ENCODE peak calls at places on chromosomes 1 and 21, in nine cellular contexts. R is occipital lobe; H is nephron progenitor cell; C is EL; O is cerebellar cortex; S is GM03348; L is activated CD4-positive, alpha-beta T cell treated with anti-CD3 and anti-CD28 coated beads, Interleukin-2, amount 50 U/mL, for 1 hour; Y is NCI-H1694; U is Caki2. P is an unnamed sample.

GRCh38 chr21:33266784-33267135 is 593 bp downstream of the IL10RB start:
- DNase-seq in R (no peak), H (no peak), C (no peak), O (no peak), S (peak; percentile 48), L (peak; percentile 15), Y (no peak), U (no peak), P (no peak)

GRCh38 chr1:185536165-185536920 is 197.8 kb upstream of the HMCN1 start:
- DNase-seq in R (no peak), H (no peak), C (no peak), O (no peak), S (no peak), L (no peak), Y (no peak), U (no peak), P (no peak)

GRCh38 chr1:51088474-51088873 is 13.6 kb upstream of the C1orf185 start:
- DNase-seq in R (no peak), H (no peak), C (peak; percentile 8), O (no peak), S (no peak), L (no peak), Y (no peak), U (no peak), P (no peak)

GRCh38 chr1:227445092-227445674 is 118.2 kb upstream of the ZNF678 start:
- DNase-seq in R (no peak), H (no peak), C (no peak), O (no peak), S (no peak), L (no peak), Y (no peak), U (no peak), P (no peak)

GRCh38 chr1:100989306-100990077 is 36.1 kb downstream of the DPH5 start:
- DNase-seq in R (no peak), H (no peak), C (peak; percentile 85), O (no peak), S (peak; percentile 66), L (no peak), Y (no peak), U (no peak), P (no peak)

GRCh38 chr1:157652859-157653493 is 47.6 kb downstream of the FCRL3 start:
- DNase-seq in R (no peak), H (no peak), C (no peak), O (no peak), S (no peak), L (no peak), Y (no peak), U (no peak), P (no peak)

GRCh38 chr21:32975811-32976507 is 49.8 kb upstream of the OLIG2 start:
- DNase-seq in R (no peak), H (no peak), C (no peak), O (no peak), S (no peak), L (no peak), Y (no peak), U (no peak), P (no peak)

GRCh38 chr1:232764458-232765231 is 40.6 kb upstream of the MAP10 start:
- DNase-seq in R (no peak), H (no peak), C (no peak), O (no peak), S (no peak), L (no peak), Y (peak; percentile 56), U (peak; percentile 40), P (no peak)

GRCh38 chr1:76138217-76138616 is 63.7 kb downstream of the ST6GALNAC3 start:
- DNase-seq in R (no peak), H (no peak), C (no peak), O (no peak), S (no peak), L (no peak), Y (no peak), U (no peak), P (no peak)

GRCh38 chr21:41662161-41662560 is 104.7 kb downstream of the RIPK4 start:
- DNase-seq in R (no peak), H (no peak), C (no peak), O (no peak), S (no peak), L (no peak), Y (no peak), U (no peak), P (no peak)

GRCh38 chr1:165697881-165698842 is at the start of gene ALDH9A1:
- DNase-seq in R (peak; percentile 78), H (peak; percentile 95), C (peak; percentile 95), O (peak; percentile 93), S (peak; percentile 97), L (peak; percentile 82), Y (peak; percentile 81), U (peak; percentile 79), P (peak; percentile 77)

GRCh38 chr1:110243581-110243980 is 33.5 kb downstream of the KCNC4 start:
- DNase-seq in R (no peak), H (peak; percentile 22), C (no peak), O (no peak), S (no peak), L (no peak), Y (peak; percentile 20), U (no peak), P (no peak)

GRCh38 chr1:232499151-232499550 is 130.8 kb downstream of the SIPA1L2 start:
- DNase-seq in R (no peak), H (no peak), C (no peak), O (no peak), S (no peak), L (no peak), Y (no peak), U (no peak), P (no peak)

GRCh38 chr1:173193639-173194038 is 13.5 kb downstream of the TNFSF4 start:
- DNase-seq in R (no peak), H (no peak), C (peak; percentile 83), O (no peak), S (peak; percentile 51), L (no peak), Y (no peak), U (no peak), P (no peak)

GRCh38 chr21:32727728-32728454 is at the start of gene SYNJ1:
- DNase-seq in R (peak; percentile 94), H (peak; percentile 96), C (peak; percentile 96), O (peak; percentile 96), S (peak; percentile 98), L (peak; percentile 91), Y (peak; percentile 84), U (peak; percentile 96), P (peak; percentile 86)

GRCh38 chr1:84073266-84073665 is 70.8 kb upstream of the PRKACB start:
- DNase-seq in R (no peak), H (no peak), C (peak; percentile 77), O (no peak), S (peak; percentile 10), L (no peak), Y (no peak), U (no peak), P (no peak)

GRCh38 chr21:44805226-44805625 is 3.6 kb upstream of the UBE2G2 start:
- DNase-seq in R (no peak), H (no peak), C (no peak), O (no peak), S (no peak), L (no peak), Y (no peak), U (no peak), P (no peak)

GRCh38 chr21:18244721-18245486 is at the start of gene CHODL:
- DNase-seq in R (no peak), H (peak; percentile 57), C (no peak), O (no peak), S (no peak), L (no peak), Y (no peak), U (no peak), P (no peak)

GRCh38 chr1:161884475-161884874 is 118.4 kb downstream of the ATF6 start:
- DNase-seq in R (no peak), H (no peak), C (no peak), O (no peak), S (no peak), L (no peak), Y (no peak), U (no peak), P (no peak)

GRCh38 chr1:116956378-116956777 is 45.2 kb upstream of the CD101 start:
- DNase-seq in R (no peak), H (no peak), C (no peak), O (no peak), S (no peak), L (no peak), Y (no peak), U (no peak), P (no peak)

GRCh38 chr1:107277022-107277421 is 136.2 kb downstream of the NTNG1 start:
- DNase-seq in R (no peak), H (peak; percentile 49), C (peak; percentile 30), O (peak; percentile 69), S (peak; percentile 67), L (no peak), Y (peak; percentile 77), U (peak; percentile 12), P (no peak)

GRCh38 chr1:19597463-19598309 is 46.4 kb upstream of the NBL1 start:
- DNase-seq in R (no peak), H (no peak), C (peak; percentile 50), O (peak; percentile 23), S (peak; percentile 31), L (no peak), Y (no peak), U (peak; percentile 46), P (no peak)

GRCh38 chr1:201888282-201889033 is at the start of gene SHISA4:
- DNase-seq in R (peak; percentile 94), H (peak; percentile 56), C (peak; percentile 89), O (peak; percentile 88), S (peak; percentile 89), L (no peak), Y (no peak), U (peak; percentile 93), P (peak; percentile 81)

GRCh38 chr1:206706298-206706791 is 21.6 kb downstream of the MAPKAPK2 start:
- DNase-seq in R (peak; percentile 8), H (no peak), C (peak; percentile 69), O (no peak), S (peak; percentile 91), L (no peak), Y (peak; percentile 45), U (no peak), P (peak; percentile 55)

GRCh38 chr1:14362331-14362730 is 236.2 kb upstream of the KAZN start:
- DNase-seq in R (no peak), H (no peak), C (no peak), O (no peak), S (no peak), L (no peak), Y (no peak), U (no peak), P (no peak)

P was measured in GOT3.